ENCODE peak calls at places on chromosomes 7 and 10, in ten cellular contexts. C, T, B, K, H, U, P, Z, L and R are unnamed samples.

GRCh38 chr10:58513189-58514101 is 773 bp downstream of the BICC1 start:
- DNase-seq in C (peak; percentile 35), T (peak; percentile 84), B (peak; percentile 44), K (peak; percentile 36), H (peak; percentile 69), U (no peak), P (peak; percentile 54), Z (peak; percentile 31), L (peak; percentile 71), R (peak; percentile 75)

GRCh38 chr10:61897671-61898434 is 3.6 kb upstream of the ARID5B start:
- DNase-seq in C (no peak), T (peak; percentile 38), B (peak; percentile 52), K (peak; percentile 58), H (peak; percentile 40), U (no peak), P (peak; percentile 67), Z (peak; percentile 55), L (peak; percentile 38), R (peak; percentile 87)

GRCh38 chr10:109665321-109665720 is 258.0 kb downstream of the XPNPEP1 start:
- DNase-seq in C (no peak), T (no peak), B (no peak), K (no peak), H (no peak), U (no peak), P (no peak), Z (no peak), L (no peak), R (no peak)

GRCh38 chr10:89904755-89905154 is 203.4 kb downstream of the KIF20B start:
- DNase-seq in C (no peak), T (no peak), B (no peak), K (no peak), H (no peak), U (no peak), P (no peak), Z (no peak), L (no peak), R (no peak)

GRCh38 chr7:117908031-117908795 is 35.0 kb upstream of the CTTNBP2 start:
- DNase-seq in C (no peak), T (no peak), B (no peak), K (no peak), H (no peak), U (no peak), P (no peak), Z (no peak), L (no peak), R (no peak)

GRCh38 chr10:102762401-102763015 is 18.8 kb downstream of the WBP1L start:
- DNase-seq in C (no peak), T (no peak), B (no peak), K (no peak), H (no peak), U (no peak), P (no peak), Z (no peak), L (no peak), R (no peak)

GRCh38 chr10:454860-455259 is 234.6 kb downstream of the DIP2C start:
- DNase-seq in C (peak; percentile 69), T (peak; percentile 92), B (no peak), K (no peak), H (peak; percentile 68), U (peak; percentile 68), P (peak; percentile 66), Z (peak; percentile 49), L (peak; percentile 74), R (peak; percentile 52)

GRCh38 chr10:131870411-131870810 is 30.4 kb upstream of the PPP2R2D start:
- DNase-seq in C (no peak), T (no peak), B (no peak), K (no peak), H (no peak), U (no peak), P (no peak), Z (no peak), L (no peak), R (no peak)

GRCh38 chr10:87618470-87619423 is 40.9 kb upstream of the PAPSS2 start:
- DNase-seq in C (no peak), T (peak; percentile 9), B (peak; percentile 40), K (peak; percentile 70), H (no peak), U (no peak), P (no peak), Z (peak; percentile 29), L (no peak), R (no peak)

GRCh38 chr10:91559170-91559569 is 73.7 kb downstream of the PPP1R3C start:
- DNase-seq in C (no peak), T (no peak), B (no peak), K (no peak), H (no peak), U (no peak), P (no peak), Z (no peak), L (no peak), R (no peak)

GRCh38 chr10:91558473-91558872 is 74.4 kb downstream of the PPP1R3C start:
- DNase-seq in C (no peak), T (no peak), B (no peak), K (no peak), H (no peak), U (no peak), P (no peak), Z (no peak), L (no peak), R (no peak)

GRCh38 chr10:91557540-91558231 is 75.2 kb downstream of the PPP1R3C start:
- DNase-seq in C (no peak), T (no peak), B (no peak), K (no peak), H (no peak), U (no peak), P (no peak), Z (no peak), L (no peak), R (no peak)

GRCh38 chr10:91555455-91555854 is 77.4 kb downstream of the PPP1R3C start:
- DNase-seq in C (no peak), T (no peak), B (no peak), K (no peak), H (no peak), U (no peak), P (no peak), Z (no peak), L (no peak), R (no peak)

DNA sequence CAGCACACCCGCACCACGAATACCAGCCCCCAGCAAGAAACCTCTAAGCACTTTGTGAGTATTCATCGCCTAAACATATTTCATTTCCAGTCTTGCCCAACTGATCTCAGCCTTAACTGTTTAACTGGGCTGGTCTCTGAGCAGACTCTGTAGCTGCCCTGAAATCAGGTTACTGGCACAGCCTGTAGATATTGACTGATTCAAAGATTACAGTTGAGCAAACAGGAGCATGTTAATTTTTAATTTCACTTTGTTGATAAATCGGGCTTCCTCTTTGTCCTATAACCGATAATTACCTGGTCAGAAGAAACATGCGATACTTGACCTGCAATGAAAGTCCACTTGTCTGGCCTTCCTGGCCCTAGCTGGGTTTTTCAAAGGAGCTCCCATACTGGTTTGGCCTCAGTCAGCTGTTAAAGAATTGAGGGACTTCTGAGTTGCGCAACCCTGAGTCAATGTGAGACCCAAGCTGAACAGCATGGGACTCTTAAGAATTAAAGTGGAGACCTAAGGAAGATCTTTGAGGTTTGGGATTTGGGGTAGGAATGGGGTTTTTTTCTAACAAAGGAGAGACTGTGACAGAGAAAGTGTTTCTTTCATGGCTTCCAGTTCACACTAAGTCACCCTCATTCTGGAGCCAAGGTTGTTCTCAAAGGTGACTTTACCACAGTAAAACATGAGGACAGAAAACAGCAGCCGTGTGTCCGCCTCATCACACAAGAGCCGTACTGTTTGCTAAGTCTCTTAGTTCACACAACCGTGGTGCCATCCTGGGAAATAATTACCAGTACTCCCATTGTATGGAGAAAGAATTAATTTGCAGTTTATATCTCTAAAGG is 76.0 kb downstream of the PPP1R3C start:
- DNase-seq in C (no peak), T (no peak), B (peak; percentile 21), K (peak; percentile 59), H (no peak), U (no peak), P (no peak), Z (peak; percentile 68), L (no peak), R (no peak)
- TF ChIP-seq POLR2A in C (no peak), T (no peak), B (no peak), K (no peak), H (no peak), U (no peak), P (no peak), Z (no peak), L (no peak), R (no peak)

DNA sequence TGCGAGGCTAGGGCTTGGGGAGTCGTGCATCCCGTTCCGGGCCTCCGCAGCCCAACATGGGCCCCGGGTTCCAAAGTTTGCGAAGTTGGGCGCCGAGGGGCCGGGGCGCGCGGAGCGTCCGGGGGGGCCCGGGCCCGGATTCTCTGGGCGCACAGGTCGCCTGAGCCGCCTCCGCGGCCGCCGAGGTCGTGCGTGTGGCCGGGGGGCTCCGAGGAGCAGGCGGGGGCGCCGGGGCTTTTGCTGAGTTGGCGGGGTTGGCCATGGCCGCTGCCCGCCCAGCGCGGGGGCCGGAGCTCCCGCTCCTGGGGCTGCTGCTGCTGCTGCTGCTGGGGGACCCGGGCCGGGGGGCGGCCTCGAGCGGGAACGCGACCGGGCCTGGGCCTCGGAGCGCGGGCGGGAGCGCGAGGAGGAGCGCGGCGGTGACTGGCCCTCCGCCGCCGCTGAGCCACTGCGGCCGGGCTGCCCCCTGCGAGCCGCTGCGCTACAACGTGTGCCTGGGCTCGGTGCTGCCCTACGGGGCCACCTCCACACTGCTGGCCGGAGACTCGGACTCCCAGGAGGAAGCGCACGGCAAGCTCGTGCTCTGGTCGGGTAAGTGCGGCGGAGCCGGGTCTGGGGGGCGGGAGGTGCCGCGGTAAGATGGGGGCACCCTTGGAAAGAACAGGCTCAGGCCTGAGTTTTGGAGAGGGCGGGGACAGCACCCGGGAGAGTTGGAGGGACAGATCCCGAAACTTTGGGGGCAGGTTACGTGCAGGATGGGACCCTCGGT is 643 bp downstream of the SMO start:
- DNase-seq in C (no peak), T (peak; percentile 27), B (no peak), K (peak; percentile 30), H (peak; percentile 48), U (no peak), P (no peak), Z (no peak), L (no peak), R (no peak)
- TF ChIP-seq POLR2A in C (no peak), T (no peak), B (no peak), K (no peak), H (peak; percentile 25), U (no peak), P (no peak), Z (no peak), L (no peak), R (no peak)

DNA sequence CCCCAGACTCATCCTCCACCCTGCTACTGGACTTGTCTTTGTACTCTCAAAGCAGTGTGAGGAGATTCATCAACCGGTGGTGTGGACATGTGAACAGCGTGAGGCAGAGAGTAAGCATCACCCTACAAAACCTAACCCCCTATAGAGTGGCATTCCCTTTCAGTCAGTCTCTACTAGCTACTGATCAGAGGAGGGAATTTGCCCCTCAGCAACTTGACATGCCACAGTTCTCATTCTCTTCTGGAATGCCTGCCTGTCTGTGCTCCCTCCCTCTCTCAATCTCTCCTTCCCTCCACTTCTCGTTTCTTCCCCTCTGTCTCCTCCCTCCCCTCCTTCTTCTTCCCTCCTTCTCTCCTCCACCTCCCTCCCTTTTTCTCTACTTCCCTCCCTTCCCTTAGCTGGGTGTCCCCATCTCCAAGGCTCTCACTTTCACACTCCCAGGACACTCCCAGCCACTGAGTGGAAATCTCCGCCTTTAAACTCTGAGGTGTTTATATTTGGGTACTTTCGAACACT is 24.6 kb downstream of the H2AZ2 start:
- DNase-seq in C (no peak), T (no peak), B (no peak), K (no peak), H (no peak), U (no peak), P (no peak), Z (no peak), L (no peak), R (no peak)
- TF ChIP-seq POLR2A in C (no peak), T (no peak), B (no peak), K (no peak), H (no peak), U (no peak), P (no peak), Z (no peak), L (no peak), R (no peak)

GRCh38 chr10:6116806-6117205 is 28.0 kb downstream of the RBM17 start:
- DNase-seq in C (no peak), T (no peak), B (no peak), K (no peak), H (no peak), U (no peak), P (no peak), Z (no peak), L (no peak), R (no peak)
- TF ChIP-seq POLR2A in C (no peak), T (no peak), B (no peak), K (no peak), H (no peak), U (no peak), P (no peak), Z (no peak), L (no peak), R (no peak)